ENCODE peak calls at places on chromosomes 16 and 17, in nine cellular contexts. A, Y, Q, B, F, I, M, C and G are unnamed samples.

GRCh38 chr17:2406903-2407790 is 6.3 kb upstream of the MNT start:
- DNase-seq in A (no peak), Y (peak), Q (no peak), B (no peak), F (peak), I (peak), M (no peak), C (no peak), G (no peak)

GRCh38 chr17:15884731-15885130 is 60.2 kb upstream of the ADORA2B start:
- DNase-seq in A (no peak), Y (no peak), Q (no peak), B (no peak), F (no peak), I (no peak), M (no peak), C (no peak), G (no peak)

GRCh38 chr16:49875812-49876715 is 20.2 kb upstream of the ZNF423 start:
- DNase-seq in A (no peak), Y (peak), Q (no peak), B (no peak), F (no peak), I (no peak), M (no peak), C (no peak), G (no peak)

GRCh38 chr16:3623642-3624041 is 12.2 kb upstream of the SLX4 start:
- DNase-seq in A (no peak), Y (no peak), Q (no peak), B (no peak), F (no peak), I (no peak), M (no peak), C (no peak), G (no peak)

GRCh38 chr17:76265624-76266243 is 586 bp downstream of the UBALD2 start:
- DNase-seq in A (peak), Y (peak), Q (peak), B (peak), F (peak), I (no peak), M (no peak), C (no peak), G (no peak)

GRCh38 chr17:80281516-80281915 is 20.9 kb downstream of the RNF213 start:
- DNase-seq in A (no peak), Y (no peak), Q (no peak), B (no peak), F (no peak), I (no peak), M (no peak), C (no peak), G (no peak)

GRCh38 chr17:42519546-42520444 is 16.2 kb upstream of the NAGLU start:
- DNase-seq in A (no peak), Y (peak), Q (no peak), B (no peak), F (no peak), I (peak), M (peak), C (no peak), G (no peak)

GRCh38 chr16:81657731-81658130 is 121.4 kb upstream of the PLCG2 start:
- DNase-seq in A (no peak), Y (no peak), Q (no peak), B (no peak), F (no peak), I (no peak), M (no peak), C (no peak), G (no peak)

GRCh38 chr17:49224198-49224996 is 6.2 kb downstream of the PHOSPHO1 start:
- DNase-seq in A (no peak), Y (peak), Q (peak), B (peak), F (peak), I (peak), M (no peak), C (peak), G (peak)

GRCh38 chr16:88688013-88688778 is 1.9 kb upstream of the SNAI3 start:
- DNase-seq in A (peak), Y (peak), Q (no peak), B (no peak), F (no peak), I (peak), M (no peak), C (no peak), G (no peak)